ENCODE peak calls at places on chromosomes 13 and 19, in ten cellular contexts. A, D, V, O, N, P, X, F, I and T are unnamed samples.

GRCh38 chr13:43664700-43665191 is 122.0 kb downstream of the ENOX1 start:
- DNase-seq in V (no peak), A (peak), I (no peak), X (no peak), F (no peak), N (peak), P (peak), O (no peak), D (no peak), T (peak)

GRCh38 chr19:41816761-41817160 is 20.4 kb downstream of the CEACAM3 start:
- DNase-seq in O (no peak), N (no peak), D (no peak), V (no peak), I (no peak), X (no peak), A (no peak), F (no peak), P (no peak), T (no peak)

GRCh38 chr19:53158119-53158656 is 665 bp downstream of the ZNF347 start:
- DNase-seq in P (no peak), V (no peak), O (peak), X (peak), N (peak), A (peak), D (no peak), F (peak), I (peak), T (peak)

GRCh38 chr13:22726721-22727120 is 454.1 kb upstream of the SGCG start:
- DNase-seq in D (no peak), P (no peak), O (no peak), F (no peak), A (no peak), X (no peak), I (no peak), N (no peak), V (no peak), T (no peak)

GRCh38 chr19:48271531-48272151 is 1.8 kb downstream of the ZNF114 start:
- DNase-seq in V (no peak), P (no peak), N (peak), D (peak), A (peak), X (no peak), O (no peak), I (peak), F (peak), T (peak)

GRCh38 chr13:35649162-35649561 is 172.7 kb upstream of the MAB21L1 start:
- DNase-seq in X (no peak), O (no peak), F (no peak), I (no peak), P (no peak), V (no peak), D (no peak), N (no peak), A (no peak), T (no peak)

GRCh38 chr19:5580116-5580515 is 12.4 kb upstream of the TINCR start:
- DNase-seq in N (no peak), F (no peak), X (no peak), I (no peak), O (no peak), A (no peak), P (no peak), V (no peak), D (no peak), T (no peak)

GRCh38 chr19:17309198-17309961 is at the start of gene DDA1:
- DNase-seq in O (peak), A (peak), X (peak), N (peak), V (peak), F (peak), I (peak), P (peak), D (peak), T (peak)

GRCh38 chr13:75170321-75170720 is 311.6 kb downstream of the TBC1D4 start:
- DNase-seq in P (no peak), D (no peak), I (no peak), F (no peak), O (no peak), A (no peak), V (no peak), N (no peak), X (no peak), T (no peak)

GRCh38 chr13:112831196-112831595 is 137.8 kb upstream of the MCF2L start:
- DNase-seq in I (no peak), P (no peak), V (no peak), O (no peak), X (no peak), A (no peak), F (no peak), D (no peak), N (no peak), T (no peak)

GRCh38 chr19:39929750-39930149 is 4.7 kb downstream of the FCGBP start:
- DNase-seq in P (no peak), A (no peak), O (no peak), V (no peak), X (no peak), D (no peak), N (no peak), I (no peak), F (no peak), T (no peak)

GRCh38 chr13:60226507-60226906 is 62.8 kb upstream of the DIAPH3 start:
- DNase-seq in F (no peak), N (peak), P (no peak), O (no peak), V (no peak), D (peak), I (no peak), X (no peak), A (peak), T (peak)

GRCh38 chr13:105139380-105140285 is 1395.8 kb downstream of the EFNB2 start:
- DNase-seq in D (peak), A (peak), O (peak), X (peak), V (peak), P (no peak), I (peak), F (peak), N (no peak), T (no peak)

GRCh38 chr19:47703301-47703700 is 9.9 kb upstream of the EHD2 start:
- DNase-seq in A (peak), P (no peak), V (no peak), X (no peak), F (no peak), N (no peak), D (no peak), I (no peak), O (no peak), T (no peak)

GRCh38 chr13:30354481-30355404 is 47.4 kb upstream of the KATNAL1 start:
- DNase-seq in O (no peak), A (no peak), I (no peak), N (no peak), P (no peak), V (no peak), D (no peak), F (no peak), X (no peak), T (no peak)

GRCh38 chr13:26785845-26786630 is 25.5 kb upstream of the GPR12 start:
- DNase-seq in X (peak), N (peak), F (peak), A (peak), V (no peak), O (peak), P (no peak), D (no peak), I (peak), T (peak)

GRCh38 chr13:26971990-26972888 is 199.4 kb downstream of the USP12 start:
- DNase-seq in V (no peak), F (no peak), A (peak), X (no peak), N (peak), P (no peak), D (no peak), O (no peak), I (no peak), T (peak)

GRCh38 chr19:3253270-3253669 is 28.8 kb downstream of the CELF5 start:
- DNase-seq in N (no peak), V (no peak), I (no peak), P (no peak), D (no peak), X (no peak), F (no peak), O (no peak), A (peak), T (peak)